ENCODE peak calls at places on chromosomes 3 and 15, in six cellular contexts. One of them, this sample, is unnamed.

GRCh38 chr15:51884517-51885236 is 55.2 kb downstream of the TMOD3 start:
- DNase-seq in GM13976: no peak
- DNase-seq in PC-9: no peak
- DNase-seq in GM06990: no peak
- DNase-seq in ascending aorta: no peak
- DNase-seq in tibial artery: no peak
- DNase-seq in this sample: no peak

GRCh38 chr3:49058011-49058410 is 28.8 kb upstream of the IMPDH2 start:
- DNase-seq in GM13976: no peak
- DNase-seq in ascending aorta: no peak
- DNase-seq in GM06990: no peak
- DNase-seq in tibial artery: no peak
- DNase-seq in PC-9: no peak
- DNase-seq in this sample: no peak

GRCh38 chr15:33028495-33028894 is 166.0 kb downstream of the FMN1 start:
- DNase-seq in ascending aorta: no peak
- DNase-seq in GM06990: no peak
- DNase-seq in GM13976: no peak
- DNase-seq in tibial artery: no peak
- DNase-seq in PC-9: no peak
- DNase-seq in this sample: no peak

GRCh38 chr15:75114796-75115195 is 86.9 kb upstream of the C15orf39 start:
- DNase-seq in PC-9: no peak
- DNase-seq in GM13976: no peak
- DNase-seq in GM06990: no peak
- DNase-seq in ascending aorta: no peak
- DNase-seq in tibial artery: no peak
- DNase-seq in this sample: no peak

GRCh38 chr15:73601449-73602425 is 31.5 kb downstream of the NPTN start:
- DNase-seq in tibial artery: peak; percentile 39
- DNase-seq in GM06990: no peak
- DNase-seq in ascending aorta: no peak
- DNase-seq in PC-9: peak; percentile 59
- DNase-seq in GM13976: no peak
- DNase-seq in this sample: no peak

GRCh38 chr3:89946863-89947262 is 839.4 kb downstream of the EPHA3 start:
- DNase-seq in ascending aorta: no peak
- DNase-seq in tibial artery: no peak
- DNase-seq in GM06990: no peak
- DNase-seq in PC-9: peak; percentile 36
- DNase-seq in GM13976: no peak
- DNase-seq in this sample: no peak

GRCh38 chr3:165803471-165803870 is 33.8 kb downstream of the BCHE start:
- DNase-seq in ascending aorta: no peak
- DNase-seq in GM13976: no peak
- DNase-seq in tibial artery: no peak
- DNase-seq in PC-9: no peak
- DNase-seq in GM06990: no peak
- DNase-seq in this sample: no peak

GRCh38 chr15:80480909-80481308 is 76.7 kb downstream of the ARNT2 start:
- DNase-seq in tibial artery: peak; percentile 78
- DNase-seq in GM06990: no peak
- DNase-seq in PC-9: no peak
- DNase-seq in ascending aorta: peak; percentile 86
- DNase-seq in GM13976: no peak
- DNase-seq in this sample: no peak

GRCh38 chr3:10286596-10287295 is 6.0 kb downstream of the GHRL start:
- DNase-seq in ascending aorta: no peak
- DNase-seq in GM13976: peak; percentile 53
- DNase-seq in tibial artery: peak; percentile 49
- DNase-seq in GM06990: no peak
- DNase-seq in PC-9: no peak
- DNase-seq in this sample: no peak

GRCh38 chr3:113002676-113003075 is 11.9 kb downstream of the GTPBP8 start:
- DNase-seq in tibial artery: no peak
- DNase-seq in GM06990: no peak
- DNase-seq in ascending aorta: no peak
- DNase-seq in PC-9: no peak
- DNase-seq in GM13976: no peak
- DNase-seq in this sample: no peak

GRCh38 chr3:27910456-27910855 is 188.3 kb upstream of the EOMES start:
- DNase-seq in tibial artery: peak; percentile 22
- DNase-seq in ascending aorta: no peak
- DNase-seq in GM06990: no peak
- DNase-seq in GM13976: no peak
- DNase-seq in PC-9: no peak
- DNase-seq in this sample: no peak

DNA sequence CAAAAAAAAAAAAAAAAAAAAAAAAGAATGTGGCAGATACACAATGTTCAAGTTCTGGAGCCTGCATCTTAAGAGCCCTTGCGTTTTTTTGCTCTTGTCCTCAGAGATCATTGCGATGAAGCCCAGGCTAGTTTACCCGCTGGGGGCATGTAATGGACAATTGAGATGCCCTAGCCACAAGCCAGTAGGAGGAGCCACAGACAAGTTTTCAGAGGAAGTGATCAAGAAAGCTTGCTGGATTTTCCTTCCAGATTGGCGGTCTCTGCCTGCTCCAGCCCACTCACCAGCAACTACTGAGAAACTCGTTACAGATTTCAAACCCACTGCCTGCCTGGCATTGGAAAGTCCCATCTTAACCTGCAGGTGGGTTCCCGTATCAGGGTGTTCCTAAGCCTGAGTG is 192.1 kb upstream of the EOMES start:
- DNase-seq in ascending aorta: no peak
- DNase-seq in PC-9: no peak
- DNase-seq in tibial artery: no peak
- DNase-seq in GM06990: no peak
- DNase-seq in GM13976: no peak
- DNase-seq in this sample: no peak
- TF ChIP-seq CTCF in ascending aorta: no peak
- TF ChIP-seq CTCF in PC-9: no peak
- TF ChIP-seq CTCF in tibial artery: no peak
- TF ChIP-seq CTCF in GM06990: peak; percentile 23
- TF ChIP-seq CTCF in GM13976: no peak
- TF ChIP-seq CTCF in this sample: no peak

DNA sequence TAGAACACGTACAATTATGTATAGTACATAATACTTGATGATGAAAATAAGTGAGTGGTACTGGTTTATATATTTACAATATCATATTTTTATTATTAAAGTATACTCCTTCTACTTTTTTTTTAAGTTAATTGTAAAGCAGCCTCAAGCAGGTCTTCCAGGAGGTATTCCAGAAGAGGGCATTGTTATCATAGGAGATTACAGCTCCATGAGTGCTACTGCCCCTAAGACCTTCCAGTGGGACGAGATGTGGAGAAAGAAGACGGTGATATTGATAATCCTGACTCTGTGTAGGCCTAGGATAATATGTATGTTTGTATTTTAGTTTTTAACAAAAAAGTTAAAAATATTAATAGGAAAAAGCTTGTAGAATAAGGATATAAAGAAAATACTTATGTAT is 40.3 kb upstream of the SCN5A start:
- DNase-seq in GM06990: no peak
- DNase-seq in PC-9: no peak
- DNase-seq in tibial artery: no peak
- DNase-seq in GM13976: no peak
- DNase-seq in ascending aorta: no peak
- DNase-seq in this sample: no peak
- TF ChIP-seq CTCF in GM06990: no peak
- TF ChIP-seq CTCF in PC-9: no peak
- TF ChIP-seq CTCF in tibial artery: no peak
- TF ChIP-seq CTCF in GM13976: no peak
- TF ChIP-seq CTCF in ascending aorta: no peak
- TF ChIP-seq CTCF in this sample: no peak

DNA sequence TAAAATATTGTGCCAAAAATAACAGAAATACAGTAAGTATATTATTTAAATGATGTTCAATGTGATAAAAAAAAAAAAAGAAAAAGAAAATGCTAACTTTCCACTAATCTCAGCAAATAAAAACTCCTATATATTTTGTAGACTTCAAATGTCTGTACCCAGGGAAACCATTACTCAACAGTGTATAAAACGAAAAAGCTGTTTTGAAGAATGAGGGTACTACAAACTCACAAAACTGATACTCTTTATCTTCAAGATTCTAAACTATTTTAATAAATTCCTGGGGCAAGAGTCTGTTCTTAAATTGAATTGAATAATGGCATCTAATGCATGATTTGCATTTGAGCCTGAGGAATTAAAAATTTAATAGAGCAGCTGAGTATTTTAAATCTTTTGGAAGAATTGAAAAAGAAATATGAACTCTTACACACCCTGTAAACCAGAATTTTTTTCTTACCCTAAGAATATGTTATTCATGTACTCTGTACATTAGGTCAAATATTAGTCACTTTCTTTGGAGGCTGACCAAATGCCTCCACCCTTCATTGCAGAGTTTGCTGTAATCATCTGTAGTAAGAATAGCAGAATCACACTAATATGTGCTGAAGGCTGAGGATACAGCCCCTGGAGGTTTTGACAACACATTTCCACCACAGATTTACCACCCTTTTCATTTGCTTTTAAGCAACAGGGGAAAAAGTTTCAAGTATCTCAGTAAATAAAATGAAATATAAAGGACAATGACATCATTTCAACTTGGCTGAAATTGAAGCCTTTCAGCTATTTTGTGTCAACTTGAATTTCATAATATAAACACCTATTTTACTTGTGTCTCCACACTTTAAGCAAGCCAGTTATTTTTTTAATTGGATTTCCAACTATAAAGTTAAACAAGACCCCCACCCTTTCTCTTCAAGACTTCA is 79.7 kb downstream of the FBN1 start:
- DNase-seq in GM13976: no peak
- DNase-seq in PC-9: peak; percentile 67
- DNase-seq in ascending aorta: no peak
- DNase-seq in GM06990: no peak
- DNase-seq in tibial artery: no peak
- DNase-seq in this sample: no peak
- TF ChIP-seq CTCF in GM13976: no peak
- TF ChIP-seq CTCF in PC-9: no peak
- TF ChIP-seq CTCF in ascending aorta: no peak
- TF ChIP-seq CTCF in GM06990: no peak
- TF ChIP-seq CTCF in tibial artery: no peak
- TF ChIP-seq CTCF in this sample: no peak

DNA sequence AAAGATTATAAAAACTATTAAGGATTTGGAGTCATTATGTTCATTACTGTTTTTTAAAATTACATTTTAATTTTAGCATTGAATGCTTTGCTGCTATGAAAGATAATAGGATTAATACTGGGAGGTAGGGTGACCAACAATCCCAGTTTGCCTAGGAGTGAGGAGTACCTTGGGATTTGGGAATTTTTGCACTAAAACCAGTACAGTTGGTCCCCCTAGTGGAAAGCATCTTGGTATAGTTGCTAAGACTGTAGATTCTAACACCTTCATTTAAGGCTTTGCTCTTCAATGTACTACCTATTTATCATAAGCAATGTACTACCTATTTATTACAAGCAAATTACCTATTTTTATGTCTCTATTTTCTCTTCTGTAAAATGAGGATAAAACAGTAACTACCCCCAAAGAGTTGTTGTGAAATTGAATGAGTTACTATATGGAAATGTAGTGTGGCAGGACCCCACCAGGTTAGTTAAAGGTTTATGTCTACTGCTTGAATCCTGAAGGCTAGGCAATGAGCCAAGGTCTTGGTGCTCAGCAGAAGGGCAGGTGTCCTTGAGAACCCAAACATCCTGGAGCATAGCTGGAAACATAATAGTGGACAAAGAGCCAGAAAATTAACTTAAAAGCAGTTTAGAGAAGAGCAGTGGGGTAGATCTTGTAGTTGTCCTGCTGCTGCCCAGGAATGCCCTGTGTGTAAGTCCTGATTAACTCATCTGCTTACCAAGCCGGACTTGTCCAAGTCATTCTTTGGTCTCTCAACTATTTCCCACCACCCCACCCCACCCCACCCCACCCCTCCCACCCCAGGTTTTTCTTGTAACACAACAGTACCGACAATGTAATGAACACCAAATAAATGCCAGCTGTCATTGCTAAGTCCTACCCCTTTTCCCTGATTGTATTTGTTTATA is 49.2 kb upstream of the NMD3 start:
- DNase-seq in PC-9: no peak
- DNase-seq in tibial artery: no peak
- DNase-seq in ascending aorta: no peak
- DNase-seq in GM06990: no peak
- DNase-seq in GM13976: no peak
- DNase-seq in this sample: no peak
- TF ChIP-seq CTCF in PC-9: peak; percentile 46
- TF ChIP-seq CTCF in tibial artery: no peak
- TF ChIP-seq CTCF in ascending aorta: no peak
- TF ChIP-seq CTCF in GM06990: peak; percentile 3
- TF ChIP-seq CTCF in GM13976: no peak
- TF ChIP-seq CTCF in this sample: no peak

GRCh38 chr3:12812812-12813211 is 16.3 kb downstream of the CAND2 start:
- DNase-seq in tibial artery: no peak
- DNase-seq in GM06990: no peak
- DNase-seq in ascending aorta: no peak
- DNase-seq in PC-9: no peak
- DNase-seq in GM13976: no peak
- DNase-seq in this sample: no peak
- TF ChIP-seq CTCF in tibial artery: no peak
- TF ChIP-seq CTCF in GM06990: no peak
- TF ChIP-seq CTCF in ascending aorta: no peak
- TF ChIP-seq CTCF in PC-9: no peak
- TF ChIP-seq CTCF in GM13976: no peak
- TF ChIP-seq CTCF in this sample: no peak

GRCh38 chr3:98343647-98344507 is 9.8 kb upstream of the OR5K4 start:
- DNase-seq in PC-9: peak; percentile 42
- DNase-seq in tibial artery: no peak
- DNase-seq in ascending aorta: no peak
- DNase-seq in GM06990: no peak
- DNase-seq in GM13976: peak; percentile 26
- DNase-seq in this sample: no peak
- TF ChIP-seq CTCF in PC-9: peak; percentile 88
- TF ChIP-seq CTCF in tibial artery: no peak
- TF ChIP-seq CTCF in ascending aorta: no peak
- TF ChIP-seq CTCF in GM06990: peak; percentile 85
- TF ChIP-seq CTCF in GM13976: peak; percentile 65
- TF ChIP-seq CTCF in this sample: peak; percentile 39

GRCh38 chr3:79767953-79768282 is at the start of gene ROBO1:
- DNase-seq in GM06990: no peak
- DNase-seq in tibial artery: no peak
- DNase-seq in GM13976: no peak
- DNase-seq in PC-9: no peak
- DNase-seq in ascending aorta: no peak
- DNase-seq in this sample: no peak

GRCh38 chr3:79769234-79769633 is 1.4 kb upstream of the ROBO1 start:
- DNase-seq in ascending aorta: no peak
- DNase-seq in GM13976: no peak
- DNase-seq in GM06990: no peak
- DNase-seq in tibial artery: no peak
- DNase-seq in PC-9: no peak
- DNase-seq in this sample: no peak

GRCh38 chr3:79766474-79767193 is 1.2 kb downstream of the ROBO1 start:
- DNase-seq in GM13976: no peak
- DNase-seq in ascending aorta: no peak
- DNase-seq in PC-9: no peak
- DNase-seq in GM06990: no peak
- DNase-seq in tibial artery: no peak
- DNase-seq in this sample: no peak

GRCh38 chr3:79765854-79766253 is 1.9 kb downstream of the ROBO1 start:
- DNase-seq in GM13976: no peak
- DNase-seq in tibial artery: no peak
- DNase-seq in ascending aorta: no peak
- DNase-seq in GM06990: no peak
- DNase-seq in PC-9: no peak
- DNase-seq in this sample: no peak

GRCh38 chr3:79767194-79767952 is 425 bp downstream of the ROBO1 start:
- DNase-seq in tibial artery: no peak
- DNase-seq in GM13976: no peak
- DNase-seq in PC-9: no peak
- DNase-seq in ascending aorta: no peak
- DNase-seq in GM06990: no peak
- DNase-seq in this sample: no peak
- TF ChIP-seq CTCF in tibial artery: no peak
- TF ChIP-seq CTCF in GM13976: no peak
- TF ChIP-seq CTCF in PC-9: no peak
- TF ChIP-seq CTCF in ascending aorta: no peak
- TF ChIP-seq CTCF in GM06990: no peak
- TF ChIP-seq CTCF in this sample: no peak

This sample was measured in esophagus squamous epithelium.